ENCODE peak calls at places on chromosomes 16 and 17, in seven cellular contexts. J is mesenchymal stem cell; H is prostate gland; X is hepatic stellate cell; G is stimulated activated CD8-positive, alpha-beta memory T cell treated with anti-CD3 and anti-CD28 coated beads, Interleukin-7, amount 100 ng/mL, for 1 hour; D is activated CD4-positive, CD25-positive, alpha-beta regulatory T cell; F is effector CD4-positive, alpha-beta T cell. K is an unnamed sample.

GRCh38 chr16:28910046-28911031 is 14.7 kb downstream of the RABEP2 start:
- DNase-seq in J (no peak), H (no peak), X (no peak), G (no peak), D (no peak), F (no peak), K (peak; percentile 9)

GRCh38 chr17:30336369-30337171 is 2.7 kb upstream of the TMIGD1 start:
- DNase-seq in J (peak; percentile 44), H (no peak), X (no peak), G (peak; percentile 23), D (peak; percentile 29), F (peak; percentile 46), K (peak; percentile 60)

GRCh38 chr16:24677388-24677787 is 52.1 kb upstream of the TNRC6A start:
- DNase-seq in J (no peak), H (no peak), X (no peak), G (no peak), D (no peak), F (no peak), K (no peak)

GRCh38 chr16:88697831-88698693 is 8.1 kb downstream of the RNF166 start:
- DNase-seq in J (no peak), H (no peak), X (no peak), G (no peak), D (no peak), F (no peak), K (peak; percentile 78)

GRCh38 chr17:6496116-6496481 is 51.8 kb downstream of the PIMREG start:
- DNase-seq in J (no peak), H (no peak), X (no peak), G (no peak), D (no peak), F (no peak), K (peak; percentile 82)

GRCh38 chr16:16096161-16096857 is 127.0 kb downstream of the ABCC6 start:
- DNase-seq in J (peak; percentile 33), H (peak; percentile 24), X (peak; percentile 66), G (no peak), D (no peak), F (no peak), K (peak; percentile 40)

GRCh38 chr17:69916761-69917160 is 158.3 kb upstream of the KCNJ16 start:
- DNase-seq in J (no peak), H (no peak), X (no peak), G (no peak), D (no peak), F (no peak), K (peak; percentile 29)

GRCh38 chr16:89200124-89200849 is at the start of gene SLC22A31:
- DNase-seq in J (no peak), H (no peak), X (peak; percentile 4), G (no peak), D (no peak), F (no peak), K (peak; percentile 41)

GRCh38 chr17:3911271-3912053 is 4.8 kb downstream of the P2RX1 start:
- DNase-seq in J (no peak), H (no peak), X (no peak), G (no peak), D (peak; percentile 33), F (peak; percentile 62), K (no peak)

GRCh38 chr17:50550661-50551432 is 3.9 kb downstream of the SPATA20 start:
- DNase-seq in J (peak; percentile 84), H (peak; percentile 72), X (peak; percentile 84), G (no peak), D (no peak), F (no peak), K (peak; percentile 84)

GRCh38 chr17:2056221-2057129 is 1.6 kb downstream of the HIC1 start:
- DNase-seq in J (peak; percentile 78), H (no peak), X (no peak), G (no peak), D (peak; percentile 54), F (peak; percentile 35), K (peak; percentile 60)

GRCh38 chr16:86354641-86355040 is 155.7 kb upstream of the FOXF1 start:
- DNase-seq in J (peak; percentile 74), H (no peak), X (no peak), G (no peak), D (no peak), F (no peak), K (no peak)

GRCh38 chr16:88473666-88474534 is 20.8 kb downstream of the ZFPM1 start:
- DNase-seq in J (no peak), H (no peak), X (peak; percentile 95), G (no peak), D (no peak), F (no peak), K (no peak)

GRCh38 chr17:20992987-20993862 is 49.6 kb downstream of the USP22 start:
- DNase-seq in J (peak; percentile 81), H (peak; percentile 61), X (peak; percentile 95), G (peak; percentile 30), D (peak; percentile 18), F (peak; percentile 37), K (peak; percentile 94)

GRCh38 chr17:66178642-66179041 is 13.3 kb downstream of the CEP112 start:
- DNase-seq in J (no peak), H (no peak), X (no peak), G (no peak), D (no peak), F (no peak), K (no peak)

GRCh38 chr17:5585814-5586558 is 1.7 kb upstream of the NLRP1 start:
- DNase-seq in J (peak; percentile 14), H (no peak), X (no peak), G (no peak), D (no peak), F (no peak), K (peak; percentile 25)

GRCh38 chr17:83198366-83199341 is 119.2 kb downstream of the METRNL start:
- DNase-seq in J (no peak), H (no peak), X (no peak), G (no peak), D (no peak), F (no peak), K (no peak)

GRCh38 chr17:18377437-18378204 is at the start of gene EVPLL:
- DNase-seq in J (no peak), H (peak; percentile 88), X (no peak), G (no peak), D (no peak), F (no peak), K (no peak)

GRCh38 chr17:51347851-51348584 is 87.7 kb downstream of the UTP18 start:
- DNase-seq in J (no peak), H (no peak), X (no peak), G (no peak), D (no peak), F (no peak), K (no peak)

GRCh38 chr16:63302841-63303240 is 1266.6 kb upstream of the CDH8 start:
- DNase-seq in J (no peak), H (no peak), X (no peak), G (no peak), D (no peak), F (no peak), K (no peak)

GRCh38 chr17:50785942-50786570 is 18.7 kb upstream of the ANKRD40CL start:
- DNase-seq in J (peak; percentile 70), H (peak; percentile 46), X (peak; percentile 42), G (no peak), D (no peak), F (no peak), K (no peak)

GRCh38 chr16:27109666-27110523 is 43.2 kb downstream of the C16orf82 start:
- DNase-seq in J (peak; percentile 80), H (peak; percentile 22), X (peak; percentile 71), G (peak; percentile 52), D (peak; percentile 55), F (peak; percentile 66), K (peak; percentile 97)

GRCh38 chr17:66540131-66540781 is 237.8 kb downstream of the PRKCA start:
- DNase-seq in J (peak; percentile 95), H (no peak), X (peak; percentile 74), G (no peak), D (no peak), F (no peak), K (peak; percentile 64)

GRCh38 chr16:56362706-56363105 is 62.6 kb downstream of the AMFR start:
- DNase-seq in J (no peak), H (no peak), X (no peak), G (no peak), D (no peak), F (no peak), K (no peak)

GRCh38 chr17:4480929-4481898 is 17.5 kb upstream of the SPNS2 start:
- DNase-seq in J (no peak), H (no peak), X (no peak), G (no peak), D (no peak), F (no peak), K (no peak)

GRCh38 chr17:76793775-76794174 is 55.9 kb downstream of the MFSD11 start:
- DNase-seq in J (peak; percentile 46), H (no peak), X (peak; percentile 31), G (no peak), D (no peak), F (no peak), K (peak; percentile 35)

GRCh38 chr17:40518401-40519088 is 17.1 kb upstream of the TNS4 start:
- DNase-seq in J (no peak), H (no peak), X (no peak), G (no peak), D (no peak), F (no peak), K (peak; percentile 60)

GRCh38 chr17:33090806-33091205 is 99.2 kb downstream of the SPACA3 start:
- DNase-seq in J (no peak), H (no peak), X (no peak), G (no peak), D (no peak), F (no peak), K (no peak)

GRCh38 chr17:57550671-57551315 is 194.3 kb downstream of the CCDC182 start:
- DNase-seq in J (no peak), H (no peak), X (no peak), G (no peak), D (no peak), F (no peak), K (no peak)

GRCh38 chr16:64983983-64984382 is 137.9 kb downstream of the CDH11 start:
- DNase-seq in J (peak; percentile 92), H (no peak), X (peak; percentile 38), G (no peak), D (no peak), F (no peak), K (peak; percentile 71)

GRCh38 chr17:47310186-47310733 is 13.5 kb upstream of the EFCAB13 start:
- DNase-seq in J (no peak), H (no peak), X (no peak), G (no peak), D (no peak), F (no peak), K (no peak)

GRCh38 chr17:83136156-83136555 is 56.7 kb downstream of the METRNL start:
- DNase-seq in J (no peak), H (no peak), X (no peak), G (no peak), D (no peak), F (no peak), K (no peak)

GRCh38 chr17:80855968-80856862 is 135.4 kb upstream of the CHMP6 start:
- DNase-seq in J (peak; percentile 100), H (no peak), X (peak; percentile 98), G (peak; percentile 31), D (peak; percentile 45), F (peak; percentile 51), K (no peak)

GRCh38 chr16:12253731-12254130 is 277.2 kb downstream of the SNX29 start:
- DNase-seq in J (no peak), H (no peak), X (no peak), G (no peak), D (no peak), F (no peak), K (no peak)

GRCh38 chr17:16516594-16517018 is 24.6 kb upstream of the LRRC75A start:
- DNase-seq in J (peak; percentile 82), H (no peak), X (peak; percentile 76), G (no peak), D (no peak), F (no peak), K (peak; percentile 46)